ENCODE peak calls at places on chromosome 2, in eight cellular contexts. Q, Z, A, P, F, G, C and W are unnamed samples.

GRCh38 chr2:239276813-239277193 is 124.0 kb downstream of the HDAC4 start:
- DNase-seq in F (peak; percentile 50), Z (no peak), G (no peak), C (no peak), Q (no peak), P (peak; percentile 24), A (no peak), W (no peak)

GRCh38 chr2:10520154-10520553 is 72.0 kb upstream of the ODC1 start:
- DNase-seq in Z (no peak), A (no peak), F (no peak), C (no peak), G (no peak), P (no peak), Q (no peak), W (no peak)

GRCh38 chr2:173550143-173550542 is 195.5 kb downstream of the CDCA7 start:
- DNase-seq in Q (no peak), G (no peak), A (no peak), F (no peak), P (no peak), Z (peak; percentile 47), C (peak; percentile 78), W (no peak)

GRCh38 chr2:120494446-120494845 is 148.5 kb downstream of the INHBB start:
- DNase-seq in G (no peak), Q (no peak), A (no peak), Z (no peak), F (no peak), C (no peak), P (no peak), W (no peak)

GRCh38 chr2:113977060-113977659 is 87.3 kb downstream of the ACTR3 start:
- DNase-seq in Z (peak; percentile 27), F (peak; percentile 36), Q (no peak), G (no peak), C (no peak), P (no peak), A (no peak), W (no peak)

GRCh38 chr2:157428500-157429175 is 15.3 kb downstream of the CYTIP start:
- DNase-seq in Z (no peak), Q (no peak), F (no peak), G (no peak), P (no peak), C (no peak), A (no peak), W (no peak)

GRCh38 chr2:181805228-181806038 is 86.1 kb upstream of the ITPRID2 start:
- DNase-seq in Q (no peak), Z (peak; percentile 74), G (no peak), A (no peak), P (no peak), C (peak; percentile 51), F (peak; percentile 83), W (no peak)

GRCh38 chr2:221282386-221282785 is 289.7 kb downstream of the EPHA4 start:
- DNase-seq in C (no peak), P (no peak), Z (no peak), F (no peak), Q (no peak), A (no peak), G (no peak), W (no peak)

GRCh38 chr2:221572821-221573429 is 821 bp upstream of the EPHA4 start:
- DNase-seq in A (peak; percentile 43), Q (no peak), F (no peak), C (peak; percentile 4), P (peak; percentile 44), Z (peak; percentile 47), G (peak; percentile 38), W (peak; percentile 23)

GRCh38 chr2:46029332-46029811 is 267.8 kb upstream of the EPAS1 start:
- DNase-seq in F (no peak), P (no peak), C (no peak), Q (peak; percentile 66), A (peak; percentile 69), G (no peak), Z (peak; percentile 91), W (peak; percentile 54)

GRCh38 chr2:235330775-235331438 is 162.9 kb upstream of the AGAP1 start:
- DNase-seq in Q (peak; percentile 68), Z (peak; percentile 94), A (no peak), C (peak; percentile 0), G (no peak), P (no peak), F (no peak), W (no peak)

GRCh38 chr2:101500175-101500574 is 25.3 kb upstream of the RFX8 start:
- DNase-seq in G (no peak), Q (no peak), P (no peak), A (no peak), C (no peak), Z (peak; percentile 74), F (no peak), W (no peak)

GRCh38 chr2:157304811-157305712 is 20.6 kb downstream of the ERMN start:
- DNase-seq in C (peak; percentile 42), A (no peak), F (no peak), Q (peak; percentile 7), G (no peak), P (no peak), Z (peak; percentile 49), W (peak; percentile 9)

GRCh38 chr2:3195865-3196504 is 181.6 kb downstream of the EIPR1 start:
- DNase-seq in A (no peak), F (peak; percentile 83), C (no peak), G (no peak), P (no peak), Q (no peak), Z (no peak), W (no peak)

GRCh38 chr2:233061591-233062446 is 1.7 kb downstream of the INPP5D start:
- DNase-seq in A (peak; percentile 58), F (peak; percentile 77), C (no peak), Z (peak; percentile 16), P (peak; percentile 60), Q (no peak), G (peak; percentile 52), W (no peak)

GRCh38 chr2:115194623-115195022 is 752.2 kb downstream of the DPP10 start:
- DNase-seq in C (no peak), P (no peak), F (peak; percentile 3), G (no peak), A (no peak), Z (no peak), Q (no peak), W (no peak)
- TF ChIP-seq CTCF in C (no peak), P (no peak), F (no peak), G (no peak), A (no peak), Z (no peak), Q (no peak), W (no peak)

DNA sequence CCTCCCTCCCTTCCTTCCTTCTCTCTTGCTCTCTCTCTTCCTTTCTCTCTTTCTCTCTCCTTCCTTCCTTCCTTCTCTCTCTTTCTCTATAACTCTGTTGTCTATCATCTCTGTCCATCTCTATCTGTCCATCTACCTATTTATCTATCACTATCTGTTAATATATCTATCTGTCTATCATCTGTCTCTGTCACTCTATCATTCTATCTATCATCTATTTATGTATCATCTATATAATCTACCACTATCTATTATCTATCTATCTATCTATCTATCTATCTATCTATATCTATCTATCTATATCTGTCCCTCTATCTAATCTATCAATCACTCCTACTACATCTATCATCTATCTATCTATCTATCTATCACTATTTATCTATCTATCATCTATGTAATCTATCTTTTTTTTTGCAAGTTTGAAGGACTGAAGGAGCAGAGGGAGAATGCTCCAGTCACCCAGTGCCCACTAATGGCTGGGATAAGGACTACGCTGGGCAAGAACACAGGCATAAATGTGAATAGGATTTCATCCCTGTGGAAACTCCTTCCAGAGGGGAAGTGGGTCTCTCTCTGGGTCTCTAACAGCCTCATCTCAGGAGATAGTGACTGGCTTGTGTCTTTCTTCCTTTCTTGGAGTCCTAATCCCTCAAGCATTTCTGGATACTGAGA is 427.0 kb downstream of the LPIN1 start:
- DNase-seq in Z (peak; percentile 20), P (no peak), G (no peak), A (no peak), Q (no peak), F (peak; percentile 13), C (peak; percentile 11), W (no peak)
- TF ChIP-seq CTCF in Z (peak; percentile 54), P (no peak), G (no peak), A (no peak), Q (peak; percentile 50), F (no peak), C (peak; percentile 68), W (no peak)

DNA sequence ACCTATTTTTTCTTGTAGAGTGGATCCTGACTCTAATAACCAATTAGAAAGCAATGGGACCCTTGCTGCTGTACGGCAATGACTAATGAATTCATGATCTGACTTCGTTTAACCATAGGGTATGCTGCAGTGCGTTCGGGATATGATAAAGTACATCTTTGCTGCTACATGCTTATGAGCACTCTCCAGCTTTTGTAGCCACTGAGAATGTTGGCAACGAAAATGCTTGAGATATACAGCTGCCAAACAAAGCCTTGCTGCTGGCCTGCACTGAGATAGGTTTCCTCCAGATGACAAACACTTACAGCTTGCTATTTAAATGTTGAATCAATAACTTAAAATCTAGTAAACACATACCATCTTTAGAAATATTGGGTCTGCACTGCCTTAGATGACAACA is 372.4 kb upstream of the SLC8A1 start:
- DNase-seq in A (peak; percentile 4), F (no peak), G (no peak), Z (no peak), Q (no peak), C (no peak), P (no peak), W (no peak)
- TF ChIP-seq CTCF in A (no peak), F (no peak), G (no peak), Z (no peak), Q (no peak), C (no peak), P (no peak), W (no peak)

GRCh38 chr2:199955007-199955338 is 318 bp downstream of the TYW5 start:
- DNase-seq in Z (no peak), G (no peak), A (no peak), C (peak; percentile 33), F (no peak), P (no peak), Q (no peak), W (no peak)

GRCh38 chr2:199958014-199958413 is 2.6 kb downstream of the MAIP1 start:
- DNase-seq in F (no peak), C (no peak), G (no peak), Q (no peak), Z (no peak), P (no peak), A (no peak), W (no peak)

GRCh38 chr2:199951023-199951422 is 4.3 kb downstream of the TYW5 start:
- DNase-seq in G (no peak), C (no peak), P (no peak), A (no peak), Z (no peak), Q (no peak), F (no peak), W (no peak)

GRCh38 chr2:199956062-199956380 is 639 bp downstream of the MAIP1 start:
- DNase-seq in A (no peak), G (no peak), C (no peak), P (no peak), Q (no peak), Z (no peak), F (no peak), W (no peak)

DNA sequence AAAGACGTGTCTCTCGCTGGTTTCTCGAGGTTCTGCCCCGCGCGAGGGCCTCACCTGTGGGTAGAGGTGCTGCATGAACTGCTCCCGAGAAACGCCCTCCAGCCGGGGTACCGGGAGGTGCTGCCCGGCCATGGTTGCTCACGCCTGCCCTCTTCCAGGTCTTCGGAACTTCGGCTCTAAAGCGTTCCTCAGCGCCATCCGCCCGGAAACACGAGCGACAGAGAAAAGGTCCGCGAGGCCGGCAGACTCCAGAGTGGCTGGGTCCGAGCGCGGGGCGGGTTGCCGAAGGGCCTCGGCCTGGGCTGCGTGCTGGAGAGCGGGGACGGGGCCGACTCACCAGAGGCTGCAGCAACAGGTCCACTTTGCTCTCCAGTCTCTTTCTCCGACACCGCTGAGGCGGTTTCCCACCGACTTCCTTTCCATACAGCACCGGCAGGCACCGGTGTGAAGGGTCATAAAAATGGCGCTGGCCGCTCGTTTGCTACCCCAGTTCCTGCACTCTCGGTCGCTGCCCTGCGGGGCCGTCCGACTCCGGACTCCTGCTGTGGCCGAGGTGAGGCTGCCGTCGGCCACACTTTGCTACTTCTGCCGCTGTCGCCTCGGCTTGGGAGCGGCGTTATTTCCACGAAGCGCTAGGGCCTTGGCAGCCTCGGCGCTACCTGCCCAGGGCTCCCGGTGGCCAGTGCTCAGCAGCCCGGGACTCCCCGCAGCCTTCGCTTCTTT is at the start of the genes MAIP1 and TYW5:
- DNase-seq in Q (peak; percentile 65), F (peak; percentile 90), A (peak; percentile 82), Z (peak; percentile 84), G (peak; percentile 84), P (peak; percentile 84), C (peak; percentile 79), W (peak; percentile 76)
- TF ChIP-seq CTCF in Q (peak; percentile 42), F (no peak), A (no peak), Z (peak; percentile 21), G (no peak), P (no peak), C (peak; percentile 53), W (no peak)